ENCODE peak calls at places on chromosomes 11 and 22, in ten cellular contexts. P, N, O, F, H, X, E, M, W and K are unnamed samples. For H3K4me1 and H3K27me3, the result is how much of the 10 kb centered on the place peaks cover.

GRCh38 chr22:49770454-49771265 is 57.0 kb downstream of the BRD1 start:
- DNase-seq in P (peak), N (no peak), O (no peak), F (peak), H (no peak), X (no peak), E (no peak), M (no peak), W (no peak), K (peak)

GRCh38 chr11:92296138-92296515 is 71.5 kb downstream of the FAT3 start:
- DNase-seq in P (no peak), N (no peak), O (no peak), F (no peak), H (no peak), X (no peak), E (peak), M (no peak), W (no peak), K (no peak)

GRCh38 chr22:17716529-17716928 is 57.7 kb downstream of the BID start:
- DNase-seq in P (no peak), N (no peak), O (no peak), F (no peak), H (no peak), X (no peak), E (no peak), M (no peak), W (no peak), K (no peak)

GRCh38 chr11:95341246-95341645 is 110.2 kb upstream of the SESN3 start:
- DNase-seq in P (no peak), N (no peak), O (no peak), F (no peak), H (no peak), X (no peak), E (peak), M (no peak), W (no peak), K (no peak)

GRCh38 chr11:111829185-111829968 is 42.0 kb downstream of the ALG9 start:
- DNase-seq in P (no peak), N (no peak), O (no peak), F (no peak), H (no peak), X (no peak), E (no peak), M (no peak), W (no peak), K (no peak)

GRCh38 chr11:116122697-116123472 is 618.7 kb upstream of the CADM1 start:
- DNase-seq in P (no peak), N (no peak), O (no peak), F (no peak), H (no peak), X (no peak), E (no peak), M (no peak), W (no peak), K (no peak)

GRCh38 chr11:104637652-104638170 is 260.5 kb downstream of the CASP12 start:
- DNase-seq in P (no peak), N (no peak), O (no peak), F (no peak), H (no peak), X (no peak), E (no peak), M (no peak), W (no peak), K (no peak)

GRCh38 chr11:69220581-69221051 is 64.9 kb downstream of the SMIM38 start:
- DNase-seq in P (no peak), N (peak), O (peak), F (no peak), H (peak), X (peak), E (peak), M (no peak), W (no peak), K (no peak)

GRCh38 chr22:27885977-27886842 is 32.8 kb downstream of the PITPNB start:
- DNase-seq in P (no peak), N (peak), O (no peak), F (no peak), H (no peak), X (peak), E (peak), M (peak), W (peak), K (no peak)

GRCh38 chr11:69598147-69598546 is 42.8 kb upstream of the CCND1 start:
- DNase-seq in P (no peak), N (no peak), O (peak), F (no peak), H (no peak), X (peak), E (peak), M (no peak), W (no peak), K (peak)

GRCh38 chr11:75592699-75593098 is 30.6 kb downstream of the SERPINH1 start:
- DNase-seq in P (no peak), N (no peak), O (no peak), F (no peak), H (no peak), X (no peak), E (no peak), M (no peak), W (no peak), K (no peak)

GRCh38 chr11:49995559-49995958 is 13.2 kb upstream of the OR4C12 start:
- DNase-seq in P (no peak), N (peak), O (no peak), F (no peak), H (peak), X (peak), E (peak), M (peak), W (peak), K (no peak)

GRCh38 chr22:20422271-20422958 is 15.2 kb downstream of the SCARF2 start:
- DNase-seq in P (no peak), N (no peak), O (no peak), F (no peak), H (no peak), X (no peak), E (no peak), M (no peak), W (no peak), K (peak)

GRCh38 chr11:120432056-120433018 is 79.2 kb upstream of the GRIK4 start:
- DNase-seq in P (no peak), N (no peak), O (peak), F (no peak), H (peak), X (peak), E (peak), M (no peak), W (no peak), K (peak)

GRCh38 chr11:118002541-118003019 is 16.4 kb downstream of the IL10RA start:
- DNase-seq in P (peak), N (no peak), O (no peak), F (peak), H (peak), X (peak), E (peak), M (no peak), W (no peak), K (no peak)

GRCh38 chr22:50627452-50627913 is 469 bp downstream of the ARSA start:
- DNase-seq in P (peak), N (peak), O (no peak), F (no peak), H (no peak), X (no peak), E (no peak), M (peak), W (peak), K (peak)

GRCh38 chr22:36493690-36494110 is 12.3 kb upstream of the TXN2 start:
- DNase-seq in P (peak), N (no peak), O (no peak), F (peak), H (peak), X (peak), E (no peak), M (peak), W (no peak), K (no peak)

GRCh38 chr11:1222491-1223345 is at the start of gene MUC5B:
- DNase-seq in P (peak), N (peak), O (no peak), F (no peak), H (no peak), X (no peak), E (no peak), M (no peak), W (no peak), K (no peak)

GRCh38 chr22:43098356-43098755 is 9.2 kb upstream of the TTLL1 start:
- DNase-seq in P (no peak), N (no peak), O (no peak), F (no peak), H (no peak), X (no peak), E (no peak), M (no peak), W (peak), K (no peak)

GRCh38 chr11:128628686-128629085 is 41.3 kb upstream of the ETS1 start:
- DNase-seq in P (no peak), N (no peak), O (no peak), F (no peak), H (no peak), X (no peak), E (no peak), M (no peak), W (no peak), K (no peak)

GRCh38 chr11:44632466-44633123 is 67.1 kb downstream of the CD82 start:
- DNase-seq in P (no peak), N (peak), O (peak), F (no peak), H (peak), X (peak), E (no peak), M (no peak), W (peak), K (no peak)

GRCh38 chr11:37946155-37946766 is 1348.2 kb upstream of the RAG2 start:
- DNase-seq in P (no peak), N (peak), O (no peak), F (no peak), H (no peak), X (no peak), E (peak), M (peak), W (peak), K (no peak)

GRCh38 chr11:75453916-75454655 is 21.1 kb upstream of the KLHL35 start:
- DNase-seq in P (no peak), N (no peak), O (no peak), F (no peak), H (no peak), X (no peak), E (peak), M (no peak), W (no peak), K (no peak)

GRCh38 chr22:37330200-37331033 is 48.1 kb downstream of the CYTH4 start:
- DNase-seq in P (no peak), N (peak), O (no peak), F (no peak), H (no peak), X (no peak), E (peak), M (peak), W (peak), K (no peak)

GRCh38 chr11:4025957-4026324 is 68.7 kb upstream of the RRM1 start:
- DNase-seq in P (no peak), N (no peak), O (no peak), F (no peak), H (peak), X (peak), E (peak), M (no peak), W (no peak), K (no peak)

GRCh38 chr11:77705195-77705876 is 67.7 kb upstream of the CLNS1A start:
- DNase-seq in P (no peak), N (no peak), O (no peak), F (no peak), H (no peak), X (no peak), E (peak), M (no peak), W (no peak), K (no peak)

GRCh38 chr11:130023204-130023603 is 20.6 kb upstream of the PRDM10 start:
- DNase-seq in P (no peak), N (no peak), O (no peak), F (no peak), H (no peak), X (no peak), E (peak), M (no peak), W (no peak), K (peak)

DNA sequence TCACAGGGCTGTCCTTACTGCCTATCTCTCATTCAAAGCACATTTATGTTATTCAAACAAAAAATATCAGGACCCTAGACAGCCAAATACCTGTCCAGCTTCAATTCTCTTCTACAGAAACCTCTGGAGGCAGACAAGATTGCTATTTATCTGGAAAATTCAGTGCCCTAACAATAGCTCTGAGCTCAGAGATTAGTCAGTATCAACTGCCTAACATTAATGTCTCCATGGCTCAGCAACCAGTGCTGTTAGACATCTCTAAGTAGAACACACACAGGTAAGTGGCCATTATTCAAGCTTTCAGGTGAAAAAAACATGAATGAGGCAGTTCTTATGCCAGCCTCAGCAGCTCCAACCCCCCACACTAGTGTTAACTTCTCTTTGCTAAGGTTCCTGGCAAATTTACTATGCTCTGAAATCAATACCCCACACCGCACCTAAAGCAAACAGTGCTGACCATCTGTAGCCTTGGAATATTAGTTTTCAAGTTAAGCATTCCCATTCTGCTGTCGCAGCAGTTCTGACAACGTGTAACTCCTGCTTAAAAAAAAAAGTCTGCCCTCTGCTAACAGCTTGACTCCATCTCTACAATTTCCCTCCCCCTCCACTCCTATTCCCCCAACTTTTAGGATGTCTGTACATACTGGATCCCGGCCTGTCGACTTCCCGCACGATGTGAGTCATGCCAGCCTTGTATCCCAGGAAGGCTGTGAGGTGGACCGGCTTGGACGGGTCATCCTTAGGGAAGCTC is 1.5 kb downstream of the RPL3 start:
- DNase-seq in P (peak), N (peak), O (no peak), F (no peak), H (no peak), X (no peak), E (peak), M (no peak), W (no peak), K (no peak)
- H3K4me1 ChIP-seq in P (under half), N (under half), O (under half), F (half or more), H (half or more), X (under half), E (under half), M (under half), W (under half), K (under half)

GRCh38 chr11:71342951-71343827 is 90.8 kb upstream of the SHANK2 start:
- DNase-seq in P (no peak), N (peak), O (no peak), F (no peak), H (no peak), X (no peak), E (peak), M (no peak), W (peak), K (no peak)

GRCh38 chr11:71342116-71342515 is 89.7 kb upstream of the SHANK2 start:
- DNase-seq in P (no peak), N (no peak), O (no peak), F (no peak), H (no peak), X (no peak), E (peak), M (no peak), W (no peak), K (no peak)

GRCh38 chr11:71341596-71341995 is 89.2 kb upstream of the SHANK2 start:
- DNase-seq in P (no peak), N (no peak), O (no peak), F (no peak), H (no peak), X (no peak), E (no peak), M (no peak), W (no peak), K (no peak)

GRCh38 chr11:71341173-71341572 is 88.8 kb upstream of the SHANK2 start:
- DNase-seq in P (no peak), N (no peak), O (no peak), F (no peak), H (no peak), X (no peak), E (no peak), M (no peak), W (no peak), K (peak)

DNA sequence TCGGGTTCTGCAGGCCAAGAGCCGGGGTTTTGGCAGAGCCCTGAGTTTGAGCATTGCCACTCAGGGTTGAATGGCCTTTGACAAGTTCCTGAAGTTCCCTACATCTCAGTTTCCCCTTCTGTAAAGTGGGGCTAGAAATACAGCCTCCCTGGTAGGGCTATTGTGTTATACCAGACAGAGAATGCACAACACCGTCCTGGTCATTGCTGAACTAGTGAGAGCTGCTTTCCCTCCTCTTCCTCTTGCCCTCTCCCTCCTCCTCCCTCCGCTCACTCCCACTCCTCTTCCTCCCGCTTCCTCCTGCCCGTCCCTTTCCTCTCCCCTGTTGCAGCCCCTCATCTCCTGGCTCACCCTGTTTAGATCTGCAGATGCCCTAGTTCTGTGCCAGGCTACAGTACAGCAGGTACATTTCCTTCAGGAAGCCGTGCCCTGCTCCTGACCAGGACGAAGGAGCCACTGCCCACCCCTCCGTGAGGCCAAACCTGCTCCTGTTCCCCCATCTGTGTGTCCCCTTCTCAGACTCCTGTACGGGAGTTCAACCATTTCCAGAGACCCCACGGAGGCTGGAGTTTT is 91.5 kb upstream of the SHANK2 start:
- DNase-seq in P (no peak), N (no peak), O (no peak), F (no peak), H (no peak), X (no peak), E (no peak), M (no peak), W (no peak), K (no peak)
- H3K27me3 ChIP-seq in P (under half), N (under half), O (under half), F (half or more), H (under half), X (under half), E (under half), M (half or more), W (under half), K (under half)

DNA sequence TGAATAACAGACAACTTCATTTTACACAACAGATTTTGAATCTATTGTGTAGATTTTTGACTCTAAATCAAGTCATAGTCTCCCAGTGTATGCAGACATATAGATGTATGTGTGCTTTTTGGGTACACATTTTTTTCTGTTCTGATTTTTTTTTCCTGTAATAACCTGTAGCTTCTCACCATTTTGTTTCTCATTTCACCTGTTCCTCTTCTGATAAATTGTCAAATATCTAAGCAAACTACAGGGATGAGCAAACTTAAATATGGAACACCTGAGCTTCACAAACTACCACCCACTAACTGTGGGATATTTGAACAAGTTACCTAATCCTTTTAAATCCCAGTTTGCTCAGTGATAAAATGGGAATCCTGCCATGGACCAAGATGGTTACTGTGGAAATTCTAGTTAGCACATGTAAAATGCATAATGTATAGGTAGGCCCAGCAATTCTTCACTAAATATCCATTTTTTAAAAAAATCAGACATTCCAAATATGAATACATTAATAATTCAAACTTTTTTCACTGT is 15.7 kb downstream of the LGR4 start:
- DNase-seq in P (no peak), N (no peak), O (no peak), F (no peak), H (no peak), X (no peak), E (no peak), M (no peak), W (no peak), K (no peak)
- H3K4me3 ChIP-seq in P (no peak), N (no peak), O (no peak), F (no peak), H (no peak), X (no peak), E (no peak), M (no peak), W (no peak), K (no peak)

GRCh38 chr11:119371778-119372182 is 9.7 kb downstream of the USP2 start:
- DNase-seq in P (peak), N (no peak), O (peak), F (no peak), H (no peak), X (peak), E (no peak), M (no peak), W (no peak), K (no peak)

GRCh38 chr11:119369035-119369925 is 12.2 kb downstream of the USP2 start:
- DNase-seq in P (no peak), N (no peak), O (no peak), F (peak), H (no peak), X (no peak), E (no peak), M (no peak), W (no peak), K (no peak)

GRCh38 chr11:119372260-119373058 is 9.0 kb downstream of the USP2 start:
- DNase-seq in P (peak), N (no peak), O (peak), F (no peak), H (no peak), X (no peak), E (no peak), M (no peak), W (no peak), K (no peak)

GRCh38 chr11:119371067-119371601 is 10.4 kb downstream of the USP2 start:
- DNase-seq in P (no peak), N (no peak), O (peak), F (no peak), H (no peak), X (no peak), E (no peak), M (no peak), W (no peak), K (no peak)

GRCh38 chr11:119370486-119371046 is 10.9 kb downstream of the USP2 start:
- DNase-seq in P (peak), N (no peak), O (peak), F (peak), H (peak), X (peak), E (no peak), M (peak), W (peak), K (no peak)
- H3K4me1 ChIP-seq in P (under half), N (under half), O (under half), F (half or more), H (half or more), X (half or more), E (under half), M (under half), W (half or more), K (under half)

GRCh38 chr11:46116007-46116711 is 5.1 kb downstream of the PHF21A start:
- DNase-seq in P (no peak), N (no peak), O (no peak), F (no peak), H (no peak), X (no peak), E (no peak), M (peak), W (no peak), K (no peak)
- H3K27me3 ChIP-seq in P (under half), N (under half), O (under half), F (under half), H (under half), X (under half), E (under half), M (under half), W (under half), K (under half)

GRCh38 chr22:30876925-30877553 is 91.5 kb downstream of the MORC2 start:
- DNase-seq in P (peak), N (no peak), O (no peak), F (peak), H (peak), X (peak), E (peak), M (no peak), W (no peak), K (no peak)
- H3K4me3 ChIP-seq in P (no peak), N (no peak), O (no peak), F (no peak), H (no peak), X (no peak), E (no peak), M (no peak), W (no peak), K (no peak)